ENCODE peak calls at places on chromosomes 2 and 18, in seven cellular contexts. One of them, this sample, is unnamed.

GRCh38 chr18:74609535-74609934 is 11.9 kb downstream of the ZNF407 start:
- DNase-seq in tibial artery: no peak
- DNase-seq in suprapubic skin: no peak
- DNase-seq in neural progenitor cell: no peak
- DNase-seq in body of pancreas: no peak
- DNase-seq in PC-3: peak; percentile 30
- DNase-seq in psoas muscle: no peak
- DNase-seq in this sample: peak; percentile 65

GRCh38 chr18:10381951-10382350 is 72.5 kb upstream of the APCDD1 start:
- DNase-seq in tibial artery: no peak
- DNase-seq in suprapubic skin: no peak
- DNase-seq in neural progenitor cell: no peak
- DNase-seq in body of pancreas: no peak
- DNase-seq in PC-3: no peak
- DNase-seq in psoas muscle: no peak
- DNase-seq in this sample: peak; percentile 46

GRCh38 chr2:126731353-126731752 is 75.4 kb downstream of the GYPC start:
- DNase-seq in tibial artery: no peak
- DNase-seq in suprapubic skin: no peak
- DNase-seq in neural progenitor cell: no peak
- DNase-seq in body of pancreas: no peak
- DNase-seq in PC-3: no peak
- DNase-seq in psoas muscle: no peak
- DNase-seq in this sample: no peak

GRCh38 chr2:58291726-58292430 is 50.8 kb upstream of the FANCL start:
- DNase-seq in tibial artery: no peak
- DNase-seq in suprapubic skin: no peak
- DNase-seq in neural progenitor cell: no peak
- DNase-seq in body of pancreas: no peak
- DNase-seq in PC-3: no peak
- DNase-seq in psoas muscle: no peak
- DNase-seq in this sample: no peak

GRCh38 chr2:135904590-135904989 is 28.3 kb upstream of the MCM6 start:
- DNase-seq in tibial artery: no peak
- DNase-seq in suprapubic skin: no peak
- DNase-seq in neural progenitor cell: no peak
- DNase-seq in body of pancreas: no peak
- DNase-seq in PC-3: peak; percentile 15
- DNase-seq in psoas muscle: no peak
- DNase-seq in this sample: peak; percentile 60

GRCh38 chr2:172282944-172283343 is 144.4 kb upstream of the ITGA6 start:
- DNase-seq in tibial artery: no peak
- DNase-seq in suprapubic skin: no peak
- DNase-seq in neural progenitor cell: no peak
- DNase-seq in body of pancreas: no peak
- DNase-seq in PC-3: peak; percentile 66
- DNase-seq in psoas muscle: no peak
- DNase-seq in this sample: peak; percentile 93

GRCh38 chr18:44818668-44819403 is 138.1 kb downstream of the SETBP1 start:
- DNase-seq in tibial artery: no peak
- DNase-seq in suprapubic skin: no peak
- DNase-seq in neural progenitor cell: no peak
- DNase-seq in body of pancreas: no peak
- DNase-seq in PC-3: no peak
- DNase-seq in psoas muscle: no peak
- DNase-seq in this sample: no peak

GRCh38 chr2:210421916-210422315 is 54.6 kb downstream of the LANCL1 start:
- DNase-seq in tibial artery: no peak
- DNase-seq in suprapubic skin: no peak
- DNase-seq in neural progenitor cell: peak; percentile 14
- DNase-seq in body of pancreas: no peak
- DNase-seq in PC-3: no peak
- DNase-seq in psoas muscle: no peak
- DNase-seq in this sample: peak; percentile 85

GRCh38 chr2:104474725-104475124 is 379.2 kb upstream of the POU3F3 start:
- DNase-seq in tibial artery: no peak
- DNase-seq in suprapubic skin: no peak
- DNase-seq in neural progenitor cell: no peak
- DNase-seq in body of pancreas: no peak
- DNase-seq in PC-3: no peak
- DNase-seq in psoas muscle: no peak
- DNase-seq in this sample: no peak

GRCh38 chr2:128369626-128370467 is 51.2 kb upstream of the HS6ST1 start:
- DNase-seq in tibial artery: peak; percentile 14
- DNase-seq in suprapubic skin: no peak
- DNase-seq in neural progenitor cell: peak; percentile 84
- DNase-seq in body of pancreas: no peak
- DNase-seq in PC-3: no peak
- DNase-seq in psoas muscle: no peak
- DNase-seq in this sample: no peak

GRCh38 chr2:56001992-56002391 is 78.4 kb upstream of the EFEMP1 start:
- DNase-seq in tibial artery: no peak
- DNase-seq in suprapubic skin: no peak
- DNase-seq in neural progenitor cell: no peak
- DNase-seq in body of pancreas: no peak
- DNase-seq in PC-3: no peak
- DNase-seq in psoas muscle: no peak
- DNase-seq in this sample: no peak

GRCh38 chr2:73205611-73206010 is 3.2 kb downstream of the NOTO start:
- DNase-seq in tibial artery: no peak
- DNase-seq in suprapubic skin: no peak
- DNase-seq in neural progenitor cell: no peak
- DNase-seq in body of pancreas: no peak
- DNase-seq in PC-3: no peak
- DNase-seq in psoas muscle: no peak
- DNase-seq in this sample: peak; percentile 10

GRCh38 chr2:191048073-191048472 is 34.1 kb upstream of the STAT1 start:
- DNase-seq in tibial artery: no peak
- DNase-seq in suprapubic skin: no peak
- DNase-seq in neural progenitor cell: no peak
- DNase-seq in body of pancreas: no peak
- DNase-seq in PC-3: peak; percentile 45
- DNase-seq in psoas muscle: no peak
- DNase-seq in this sample: peak; percentile 35

GRCh38 chr2:181106229-181106628 is 125.8 kb downstream of the UBE2E3 start:
- DNase-seq in tibial artery: no peak
- DNase-seq in suprapubic skin: no peak
- DNase-seq in neural progenitor cell: peak; percentile 13
- DNase-seq in body of pancreas: no peak
- DNase-seq in PC-3: no peak
- DNase-seq in psoas muscle: no peak
- DNase-seq in this sample: peak; percentile 14

GRCh38 chr2:68521037-68521436 is 53.7 kb downstream of the APLF start:
- DNase-seq in tibial artery: no peak
- DNase-seq in suprapubic skin: no peak
- DNase-seq in neural progenitor cell: no peak
- DNase-seq in body of pancreas: no peak
- DNase-seq in PC-3: no peak
- DNase-seq in psoas muscle: no peak
- DNase-seq in this sample: no peak

GRCh38 chr2:72924353-72925240 is 7.3 kb downstream of the EMX1 start:
- DNase-seq in tibial artery: no peak
- DNase-seq in suprapubic skin: no peak
- DNase-seq in neural progenitor cell: peak; percentile 74
- DNase-seq in body of pancreas: peak; percentile 15
- DNase-seq in PC-3: no peak
- DNase-seq in psoas muscle: no peak
- DNase-seq in this sample: no peak

GRCh38 chr2:206163251-206163880 is 3.7 kb downstream of the EEF1B2 start:
- DNase-seq in tibial artery: no peak
- DNase-seq in suprapubic skin: no peak
- DNase-seq in neural progenitor cell: no peak
- DNase-seq in body of pancreas: no peak
- DNase-seq in PC-3: no peak
- DNase-seq in psoas muscle: no peak
- DNase-seq in this sample: no peak

GRCh38 chr2:241772063-241772499 is 4.5 kb upstream of the GAL3ST2 start:
- DNase-seq in tibial artery: no peak
- DNase-seq in suprapubic skin: no peak
- DNase-seq in neural progenitor cell: no peak
- DNase-seq in body of pancreas: no peak
- DNase-seq in PC-3: no peak
- DNase-seq in psoas muscle: no peak
- DNase-seq in this sample: no peak

GRCh38 chr2:185817991-185818390 is 79.4 kb downstream of the FSIP2 start:
- DNase-seq in tibial artery: no peak
- DNase-seq in suprapubic skin: no peak
- DNase-seq in neural progenitor cell: no peak
- DNase-seq in body of pancreas: no peak
- DNase-seq in PC-3: no peak
- DNase-seq in psoas muscle: no peak
- DNase-seq in this sample: no peak

GRCh38 chr2:155747531-155747930 is 585.0 kb downstream of the NR4A2 start:
- DNase-seq in tibial artery: no peak
- DNase-seq in suprapubic skin: no peak
- DNase-seq in neural progenitor cell: no peak
- DNase-seq in body of pancreas: no peak
- DNase-seq in PC-3: no peak
- DNase-seq in psoas muscle: no peak
- DNase-seq in this sample: no peak

GRCh38 chr18:59070181-59070912 is 69.3 kb upstream of the SEC11C start:
- DNase-seq in tibial artery: peak; percentile 79
- DNase-seq in suprapubic skin: peak; percentile 91
- DNase-seq in neural progenitor cell: peak; percentile 93
- DNase-seq in body of pancreas: peak; percentile 89
- DNase-seq in PC-3: peak; percentile 91
- DNase-seq in psoas muscle: peak; percentile 82
- DNase-seq in this sample: peak; percentile 54

GRCh38 chr18:48007381-48007780 is 76.9 kb upstream of the SMAD2 start:
- DNase-seq in tibial artery: no peak
- DNase-seq in suprapubic skin: peak; percentile 56
- DNase-seq in neural progenitor cell: no peak
- DNase-seq in body of pancreas: no peak
- DNase-seq in PC-3: no peak
- DNase-seq in psoas muscle: no peak
- DNase-seq in this sample: no peak
- H3K4me3 ChIP-seq in tibial artery: peak overlapping the region; percentile 56
- H3K4me3 ChIP-seq in suprapubic skin: peak overlapping the region; percentile 66
- H3K4me3 ChIP-seq in neural progenitor cell: no peak overlapping the region
- H3K4me3 ChIP-seq in body of pancreas: no peak overlapping the region
- H3K4me3 ChIP-seq in PC-3: no peak overlapping the region
- H3K4me3 ChIP-seq in psoas muscle: peak overlapping the region; percentile 68
- H3K4me3 ChIP-seq in this sample: peak overlapping the region; percentile 65

GRCh38 chr2:131031431-131031841 is 61.8 kb downstream of the FAM168B start:
- DNase-seq in tibial artery: no peak
- DNase-seq in suprapubic skin: no peak
- DNase-seq in neural progenitor cell: no peak
- DNase-seq in body of pancreas: no peak
- DNase-seq in PC-3: no peak
- DNase-seq in psoas muscle: no peak
- DNase-seq in this sample: no peak

GRCh38 chr2:131032393-131032836 is 60.8 kb downstream of the FAM168B start:
- DNase-seq in tibial artery: no peak
- DNase-seq in suprapubic skin: peak; percentile 55
- DNase-seq in neural progenitor cell: no peak
- DNase-seq in body of pancreas: no peak
- DNase-seq in PC-3: no peak
- DNase-seq in psoas muscle: no peak
- DNase-seq in this sample: no peak

GRCh38 chr2:131033786-131034121 is 59.5 kb downstream of the FAM168B start:
- DNase-seq in tibial artery: no peak
- DNase-seq in suprapubic skin: no peak
- DNase-seq in neural progenitor cell: no peak
- DNase-seq in body of pancreas: no peak
- DNase-seq in PC-3: no peak
- DNase-seq in psoas muscle: no peak
- DNase-seq in this sample: no peak

GRCh38 chr2:131030478-131030971 is 62.7 kb downstream of the FAM168B start:
- DNase-seq in tibial artery: no peak
- DNase-seq in suprapubic skin: no peak
- DNase-seq in neural progenitor cell: no peak
- DNase-seq in body of pancreas: no peak
- DNase-seq in PC-3: no peak
- DNase-seq in psoas muscle: no peak
- DNase-seq in this sample: no peak

GRCh38 chr2:131031875-131032274 is 61.4 kb downstream of the FAM168B start:
- DNase-seq in tibial artery: no peak
- DNase-seq in suprapubic skin: no peak
- DNase-seq in neural progenitor cell: no peak
- DNase-seq in body of pancreas: no peak
- DNase-seq in PC-3: no peak
- DNase-seq in psoas muscle: no peak
- DNase-seq in this sample: no peak
- H3K4me3 ChIP-seq in tibial artery: no peak overlapping the region
- H3K4me3 ChIP-seq in suprapubic skin: no peak overlapping the region
- H3K4me3 ChIP-seq in neural progenitor cell: no peak overlapping the region
- H3K4me3 ChIP-seq in body of pancreas: no peak overlapping the region
- H3K4me3 ChIP-seq in PC-3: no peak overlapping the region
- H3K4me3 ChIP-seq in psoas muscle: no peak overlapping the region
- H3K4me3 ChIP-seq in this sample: no peak overlapping the region

GRCh38 chr2:138271467-138271866 is 230.1 kb upstream of the SPOPL start:
- DNase-seq in tibial artery: no peak
- DNase-seq in suprapubic skin: no peak
- DNase-seq in neural progenitor cell: no peak
- DNase-seq in body of pancreas: no peak
- DNase-seq in PC-3: no peak
- DNase-seq in psoas muscle: no peak
- DNase-seq in this sample: no peak

GRCh38 chr2:138267161-138267901 is 234.2 kb upstream of the SPOPL start:
- DNase-seq in tibial artery: no peak
- DNase-seq in suprapubic skin: no peak
- DNase-seq in neural progenitor cell: no peak
- DNase-seq in body of pancreas: no peak
- DNase-seq in PC-3: peak; percentile 82
- DNase-seq in psoas muscle: no peak
- DNase-seq in this sample: peak; percentile 81

GRCh38 chr2:138272524-138273210 is 228.9 kb upstream of the SPOPL start:
- DNase-seq in tibial artery: no peak
- DNase-seq in suprapubic skin: no peak
- DNase-seq in neural progenitor cell: no peak
- DNase-seq in body of pancreas: no peak
- DNase-seq in PC-3: no peak
- DNase-seq in psoas muscle: no peak
- DNase-seq in this sample: no peak

GRCh38 chr2:138269726-138270125 is 231.8 kb upstream of the SPOPL start:
- DNase-seq in tibial artery: no peak
- DNase-seq in suprapubic skin: no peak
- DNase-seq in neural progenitor cell: no peak
- DNase-seq in body of pancreas: no peak
- DNase-seq in PC-3: no peak
- DNase-seq in psoas muscle: no peak
- DNase-seq in this sample: peak; percentile 65

DNA sequence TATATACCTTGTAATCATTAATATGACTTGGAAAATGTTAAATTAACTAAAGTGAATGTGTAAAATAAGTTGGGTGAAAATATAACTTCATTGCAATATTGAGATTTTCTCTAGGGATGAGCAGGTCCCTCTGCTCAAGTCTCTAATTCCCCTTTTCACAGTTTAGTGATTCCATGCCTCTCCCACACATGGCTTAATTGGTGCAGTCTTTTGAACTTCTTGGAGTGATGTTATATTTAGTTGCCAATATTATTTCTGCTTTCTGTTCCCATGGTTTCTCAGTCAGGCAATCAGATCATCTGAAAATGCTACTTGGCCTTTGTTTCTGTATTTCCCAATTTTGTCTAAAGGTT is 233.7 kb upstream of the SPOPL start:
- DNase-seq in tibial artery: no peak
- DNase-seq in suprapubic skin: no peak
- DNase-seq in neural progenitor cell: no peak
- DNase-seq in body of pancreas: no peak
- DNase-seq in PC-3: no peak
- DNase-seq in psoas muscle: no peak
- DNase-seq in this sample: no peak
- H3K4me3 ChIP-seq in tibial artery: no peak overlapping the region
- H3K4me3 ChIP-seq in suprapubic skin: no peak overlapping the region
- H3K4me3 ChIP-seq in neural progenitor cell: no peak overlapping the region
- H3K4me3 ChIP-seq in body of pancreas: no peak overlapping the region
- H3K4me3 ChIP-seq in PC-3: no peak overlapping the region
- H3K4me3 ChIP-seq in psoas muscle: no peak overlapping the region
- H3K4me3 ChIP-seq in this sample: no peak overlapping the region

GRCh38 chr2:234494361-234495075 is 2.4 kb downstream of the ARL4C start:
- DNase-seq in tibial artery: no peak
- DNase-seq in suprapubic skin: no peak
- DNase-seq in neural progenitor cell: peak; percentile 84
- DNase-seq in body of pancreas: peak; percentile 38
- DNase-seq in PC-3: peak; percentile 49
- DNase-seq in psoas muscle: no peak
- DNase-seq in this sample: peak; percentile 81
- H3K4me3 ChIP-seq in tibial artery: peak overlapping the region; percentile 75
- H3K4me3 ChIP-seq in suprapubic skin: peak overlapping the region; percentile 70
- H3K4me3 ChIP-seq in neural progenitor cell: peak overlapping the region; percentile 97
- H3K4me3 ChIP-seq in body of pancreas: peak overlapping the region; percentile 10
- H3K4me3 ChIP-seq in PC-3: peak overlapping the region; percentile 98
- H3K4me3 ChIP-seq in psoas muscle: peak overlapping the region; percentile 68
- H3K4me3 ChIP-seq in this sample: peak overlapping the region; percentile 91